ENCODE peak calls at places on chromosome 16, in five cellular contexts. One of them, this sample, is unnamed.

GRCh38 chr16:57165923-57166322 is 19.9 kb downstream of the PSME3IP1 start:
- DNase-seq in foreskin fibroblast: peak
- DNase-seq in Peyer's patch: no peak
- DNase-seq in activated T-helper 1 cell treated with anti-CD3 and anti-CD28 coated beads, Interleukin-2, amount 50 U/mL, for 16 hours: no peak
- DNase-seq in amniotic stem cell: no peak
- DNase-seq in this sample: peak

GRCh38 chr16:8928467-8928957 is 35.2 kb downstream of the USP7 start:
- DNase-seq in foreskin fibroblast: peak
- DNase-seq in amniotic stem cell: no peak
- DNase-seq in activated T-helper 1 cell treated with anti-CD3 and anti-CD28 coated beads, Interleukin-2, amount 50 U/mL, for 16 hours: no peak
- DNase-seq in Peyer's patch: no peak
- DNase-seq in this sample: peak

GRCh38 chr16:50627419-50627818 is 53.7 kb downstream of the SNX20 start:
- DNase-seq in amniotic stem cell: no peak
- DNase-seq in foreskin fibroblast: peak
- DNase-seq in activated T-helper 1 cell treated with anti-CD3 and anti-CD28 coated beads, Interleukin-2, amount 50 U/mL, for 16 hours: no peak
- DNase-seq in Peyer's patch: no peak
- DNase-seq in this sample: peak

GRCh38 chr16:53131050-53131362 is 76.2 kb downstream of the CHD9 start:
- DNase-seq in amniotic stem cell: no peak
- DNase-seq in foreskin fibroblast: no peak
- DNase-seq in activated T-helper 1 cell treated with anti-CD3 and anti-CD28 coated beads, Interleukin-2, amount 50 U/mL, for 16 hours: no peak
- DNase-seq in Peyer's patch: no peak
- DNase-seq in this sample: no peak

GRCh38 chr16:10501016-10501607 is 79.3 kb downstream of the EMP2 start:
- DNase-seq in foreskin fibroblast: no peak
- DNase-seq in activated T-helper 1 cell treated with anti-CD3 and anti-CD28 coated beads, Interleukin-2, amount 50 U/mL, for 16 hours: no peak
- DNase-seq in Peyer's patch: no peak
- DNase-seq in amniotic stem cell: no peak
- DNase-seq in this sample: no peak

GRCh38 chr16:17173134-17173729 is 297.5 kb downstream of the XYLT1 start:
- DNase-seq in Peyer's patch: no peak
- DNase-seq in activated T-helper 1 cell treated with anti-CD3 and anti-CD28 coated beads, Interleukin-2, amount 50 U/mL, for 16 hours: no peak
- DNase-seq in amniotic stem cell: no peak
- DNase-seq in foreskin fibroblast: peak
- DNase-seq in this sample: peak

GRCh38 chr16:49000594-49000993 is 281.0 kb downstream of the CBLN1 start:
- DNase-seq in amniotic stem cell: no peak
- DNase-seq in Peyer's patch: no peak
- DNase-seq in foreskin fibroblast: no peak
- DNase-seq in activated T-helper 1 cell treated with anti-CD3 and anti-CD28 coated beads, Interleukin-2, amount 50 U/mL, for 16 hours: no peak
- DNase-seq in this sample: no peak

GRCh38 chr16:15043344-15043743 is 12.5 kb downstream of the NTAN1 start:
- DNase-seq in amniotic stem cell: no peak
- DNase-seq in activated T-helper 1 cell treated with anti-CD3 and anti-CD28 coated beads, Interleukin-2, amount 50 U/mL, for 16 hours: no peak
- DNase-seq in Peyer's patch: no peak
- DNase-seq in foreskin fibroblast: peak
- DNase-seq in this sample: no peak

GRCh38 chr16:72198021-72198420 is 26.1 kb upstream of the PMFBP1 start:
- DNase-seq in activated T-helper 1 cell treated with anti-CD3 and anti-CD28 coated beads, Interleukin-2, amount 50 U/mL, for 16 hours: no peak
- DNase-seq in Peyer's patch: no peak
- DNase-seq in amniotic stem cell: peak
- DNase-seq in foreskin fibroblast: peak
- DNase-seq in this sample: peak

GRCh38 chr16:3188925-3189825 is 1.2 kb downstream of the OR1F1 start:
- DNase-seq in foreskin fibroblast: peak
- DNase-seq in amniotic stem cell: peak
- DNase-seq in activated T-helper 1 cell treated with anti-CD3 and anti-CD28 coated beads, Interleukin-2, amount 50 U/mL, for 16 hours: no peak
- DNase-seq in Peyer's patch: peak
- DNase-seq in this sample: peak

GRCh38 chr16:48907906-48908634 is 298.1 kb upstream of the N4BP1 start:
- DNase-seq in activated T-helper 1 cell treated with anti-CD3 and anti-CD28 coated beads, Interleukin-2, amount 50 U/mL, for 16 hours: no peak
- DNase-seq in foreskin fibroblast: no peak
- DNase-seq in amniotic stem cell: no peak
- DNase-seq in Peyer's patch: no peak
- DNase-seq in this sample: no peak

GRCh38 chr16:85178596-85178995 is 66.3 kb upstream of the CIBAR2 start:
- DNase-seq in activated T-helper 1 cell treated with anti-CD3 and anti-CD28 coated beads, Interleukin-2, amount 50 U/mL, for 16 hours: no peak
- DNase-seq in foreskin fibroblast: no peak
- DNase-seq in Peyer's patch: no peak
- DNase-seq in amniotic stem cell: no peak
- DNase-seq in this sample: no peak

GRCh38 chr16:25626172-25626571 is 65.6 kb upstream of the HS3ST4 start:
- DNase-seq in foreskin fibroblast: peak
- DNase-seq in Peyer's patch: no peak
- DNase-seq in amniotic stem cell: no peak
- DNase-seq in activated T-helper 1 cell treated with anti-CD3 and anti-CD28 coated beads, Interleukin-2, amount 50 U/mL, for 16 hours: no peak
- DNase-seq in this sample: no peak

GRCh38 chr16:24988137-24988535 is 27.0 kb downstream of the ARHGAP17 start:
- DNase-seq in amniotic stem cell: no peak
- DNase-seq in activated T-helper 1 cell treated with anti-CD3 and anti-CD28 coated beads, Interleukin-2, amount 50 U/mL, for 16 hours: no peak
- DNase-seq in foreskin fibroblast: peak
- DNase-seq in Peyer's patch: no peak
- DNase-seq in this sample: no peak

GRCh38 chr16:71880176-71880575 is 3.8 kb downstream of the ZNF821 start:
- DNase-seq in activated T-helper 1 cell treated with anti-CD3 and anti-CD28 coated beads, Interleukin-2, amount 50 U/mL, for 16 hours: no peak
- DNase-seq in foreskin fibroblast: no peak
- DNase-seq in Peyer's patch: no peak
- DNase-seq in amniotic stem cell: no peak
- DNase-seq in this sample: no peak